ENCODE peak calls at places on chromosome 5, in nine cellular contexts. L, C, N, W, J, E, I, M and F are unnamed samples.
A peak's percentile ranks its signal among the peaks of the same experiment; 100 is the strongest.

GRCh38 chr5:204966-205670 is 12.8 kb downstream of the CCDC127 start:
- DNase-seq in L (no peak), C (no peak), N (no peak), W (no peak), J (peak; percentile 22), E (no peak), I (no peak), M (no peak), F (no peak)

GRCh38 chr5:24401767-24402166 is 243.0 kb downstream of the CDH10 start:
- DNase-seq in L (peak; percentile 13), C (no peak), N (peak; percentile 3), W (no peak), J (no peak), E (peak; percentile 34), I (no peak), M (no peak), F (no peak)

GRCh38 chr5:6704361-6704851 is 8.8 kb upstream of the TENT4A start:
- DNase-seq in L (peak; percentile 88), C (peak; percentile 85), N (peak; percentile 69), W (no peak), J (no peak), E (peak; percentile 95), I (peak; percentile 95), M (peak; percentile 89), F (no peak)

GRCh38 chr5:67209141-67209771 is 12.7 kb upstream of the CD180 start:
- DNase-seq in L (peak; percentile 86), C (peak; percentile 78), N (peak; percentile 66), W (peak; percentile 81), J (peak; percentile 88), E (peak; percentile 73), I (peak; percentile 78), M (peak; percentile 53), F (no peak)

GRCh38 chr5:82610686-82611085 is 332.5 kb upstream of the RPS23 start:
- DNase-seq in L (no peak), C (no peak), N (no peak), W (no peak), J (no peak), E (no peak), I (no peak), M (no peak), F (no peak)

GRCh38 chr5:75037106-75037505 is 15.3 kb downstream of the GCNT4 start:
- DNase-seq in L (peak; percentile 32), C (no peak), N (peak; percentile 81), W (peak; percentile 52), J (peak; percentile 73), E (peak; percentile 84), I (no peak), M (no peak), F (no peak)

GRCh38 chr5:135211083-135211790 is 177.2 kb upstream of the PITX1 start:
- DNase-seq in L (no peak), C (no peak), N (no peak), W (no peak), J (peak; percentile 30), E (peak; percentile 20), I (peak; percentile 32), M (no peak), F (no peak)

GRCh38 chr5:178069909-178070308 is 43.4 kb upstream of the N4BP3 start:
- DNase-seq in L (peak; percentile 45), C (no peak), N (peak; percentile 25), W (peak; percentile 36), J (peak; percentile 91), E (no peak), I (no peak), M (no peak), F (no peak)

GRCh38 chr5:1214163-1214935 is 10.8 kb upstream of the SLC6A18 start:
- DNase-seq in L (no peak), C (no peak), N (no peak), W (no peak), J (no peak), E (no peak), I (no peak), M (peak; percentile 15), F (no peak)

GRCh38 chr5:132058646-132059042 is 1.8 kb upstream of the IL3 start:
- DNase-seq in L (no peak), C (peak; percentile 1), N (no peak), W (no peak), J (peak; percentile 17), E (no peak), I (peak; percentile 33), M (no peak), F (no peak)

GRCh38 chr5:137501846-137502406 is 2.8 kb upstream of the SPOCK1 start:
- DNase-seq in L (no peak), C (no peak), N (no peak), W (no peak), J (no peak), E (peak; percentile 63), I (no peak), M (no peak), F (no peak)
- H3K4me3 ChIP-seq in L (no peak overlapping the region), C (no peak overlapping the region), N (no peak overlapping the region), W (no peak overlapping the region), J (no peak overlapping the region), E (no peak overlapping the region), I (no peak overlapping the region), M (no peak overlapping the region), F (no peak overlapping the region)

DNA sequence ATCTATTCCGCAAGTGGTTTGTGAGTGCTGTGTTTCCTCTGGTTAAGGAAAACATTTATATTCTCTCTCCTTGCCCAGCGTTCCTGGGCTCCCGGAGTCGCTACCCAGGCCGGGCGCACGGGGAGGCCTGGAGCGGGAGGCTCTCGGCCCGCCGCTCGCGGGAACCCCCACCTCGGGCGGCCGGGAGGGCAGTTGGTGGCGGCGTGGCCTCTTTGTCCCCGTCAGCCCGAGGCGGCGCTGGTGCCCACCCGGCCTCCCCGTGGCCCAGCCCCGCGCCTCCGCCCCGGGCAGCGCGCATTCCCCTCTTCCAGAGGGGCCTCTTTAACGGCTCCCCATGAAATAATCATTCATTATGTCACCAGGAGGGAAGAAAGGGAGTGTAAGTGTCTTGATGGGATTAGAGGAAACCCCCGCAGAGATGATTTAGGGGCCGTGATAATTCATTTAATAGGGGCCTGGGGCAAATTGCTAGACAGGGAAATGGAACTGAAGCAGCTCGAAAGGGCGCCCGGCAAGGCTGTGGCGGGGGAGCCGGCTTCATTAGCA is 181.9 kb upstream of the TBCA start:
- DNase-seq in L (no peak), C (no peak), N (no peak), W (no peak), J (peak; percentile 86), E (no peak), I (no peak), M (no peak), F (no peak)
- TF ChIP-seq CTCF in L (no peak), C (no peak), N (no peak), W (no peak), J (peak; percentile 52), E (no peak), I (no peak), M (no peak), F (no peak)

GRCh38 chr5:84372066-84372700 is 12.5 kb downstream of the EDIL3 start:
- DNase-seq in L (peak; percentile 88), C (no peak), N (peak; percentile 82), W (no peak), J (no peak), E (peak; percentile 96), I (no peak), M (no peak), F (no peak)
- H3K4me3 ChIP-seq in L (no peak overlapping the region), C (no peak overlapping the region), N (no peak overlapping the region), W (no peak overlapping the region), J (no peak overlapping the region), E (no peak overlapping the region), I (no peak overlapping the region), M (no peak overlapping the region), F (no peak overlapping the region)

DNA sequence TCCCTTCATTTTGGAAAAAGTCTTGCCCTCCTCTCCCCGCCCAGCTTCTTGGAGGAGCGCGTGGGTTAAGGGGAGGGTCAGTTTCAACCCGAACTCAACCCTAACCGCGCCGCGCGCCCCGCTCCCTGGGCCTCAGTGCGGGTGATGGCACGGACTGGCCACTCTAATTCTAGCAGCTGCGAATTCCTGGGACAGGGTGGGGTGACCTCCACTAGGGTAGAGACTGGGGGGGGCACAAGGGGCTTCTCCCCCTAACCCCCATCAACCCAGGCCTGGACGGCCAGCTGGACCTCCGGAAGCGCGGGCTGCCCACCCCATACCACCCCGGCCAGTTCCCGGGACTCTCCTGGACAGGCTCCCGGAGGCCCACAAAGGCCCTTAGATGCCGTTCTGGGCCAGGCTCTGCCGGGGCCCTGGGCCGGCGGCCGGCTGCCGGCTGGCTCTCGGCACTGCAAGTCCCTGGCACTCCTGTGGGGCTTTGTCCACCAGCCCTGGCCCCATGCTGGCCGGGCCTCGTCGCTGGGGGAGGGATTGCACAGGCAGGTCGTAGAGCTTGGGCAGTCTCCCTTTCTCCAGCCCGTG is 7.2 kb upstream of the PSD2 start:
- DNase-seq in L (no peak), C (no peak), N (no peak), W (no peak), J (peak; percentile 72), E (no peak), I (no peak), M (no peak), F (no peak)
- TF ChIP-seq CTCF in L (no peak), C (no peak), N (no peak), W (no peak), J (no peak), E (no peak), I (no peak), M (no peak), F (no peak)

GRCh38 chr5:160198886-160199409 is 30.4 kb upstream of the FABP6 start:
- DNase-seq in L (no peak), C (no peak), N (no peak), W (no peak), J (peak; percentile 69), E (no peak), I (no peak), M (no peak), F (no peak)
- H3K4me3 ChIP-seq in L (no peak overlapping the region), C (peak overlapping the region; percentile 27), N (peak overlapping the region; percentile 9), W (peak overlapping the region; percentile 35), J (no peak overlapping the region), E (no peak overlapping the region), I (no peak overlapping the region), M (peak overlapping the region; percentile 57), F (peak overlapping the region; percentile 9)

GRCh38 chr5:93899026-93899600 is 157.7 kb upstream of the POU5F2 start:
- DNase-seq in L (no peak), C (no peak), N (no peak), W (peak; percentile 3), J (no peak), E (no peak), I (no peak), M (no peak), F (no peak)
- TF ChIP-seq CTCF in L (peak; percentile 44), C (peak; percentile 30), N (peak; percentile 41), W (peak; percentile 35), J (peak; percentile 80), E (no peak), I (no peak), M (peak; percentile 36), F (peak; percentile 51)